ENCODE peak calls at places on chromosomes 7 and 10, in ten cellular contexts. L is IMR-90, K is tibial nerve, R is psoas muscle, C is body of pancreas, J is right lobe of liver, E is fibroblast of lung, Z is cardiac muscle cell, B is keratinocyte, F is uterus. S is an unnamed sample.

GRCh38 chr7:16562456-16563220 is 36.0 kb downstream of the LRRC72 start:
- DNase-seq in R (no peak), B (no peak), K (no peak), F (no peak), E (no peak), J (no peak), Z (no peak), C (no peak), L (no peak), S (no peak)

GRCh38 chr7:1597361-1597760 is 27.5 kb upstream of the PSMG3 start:
- DNase-seq in L (no peak), J (no peak), K (no peak), C (no peak), E (no peak), R (no peak), Z (no peak), F (no peak), B (no peak), S (no peak)

GRCh38 chr7:32506266-32507054 is 11.2 kb downstream of the AVL9 start:
- DNase-seq in K (no peak), E (peak), F (no peak), J (no peak), B (no peak), R (no peak), Z (no peak), C (no peak), L (peak), S (no peak)

GRCh38 chr10:16105082-16105481 is 244.8 kb upstream of the MINDY3 start:
- DNase-seq in R (no peak), L (no peak), J (no peak), F (no peak), K (no peak), B (no peak), Z (no peak), C (no peak), E (no peak), S (no peak)

GRCh38 chr7:42746226-42746625 is 165.6 kb downstream of the C7orf25 start:
- DNase-seq in Z (no peak), K (no peak), R (no peak), J (no peak), F (no peak), C (no peak), L (no peak), E (no peak), B (no peak), S (no peak)

GRCh38 chr7:51789494-51789893 is 472.9 kb upstream of the COBL start:
- DNase-seq in B (no peak), K (no peak), F (no peak), L (no peak), E (no peak), Z (peak), C (no peak), R (no peak), J (no peak), S (no peak)

GRCh38 chr7:52771177-52771576 is 264.3 kb upstream of the POM121L12 start:
- DNase-seq in C (no peak), Z (no peak), E (no peak), K (no peak), R (no peak), L (no peak), F (no peak), J (no peak), B (no peak), S (no peak)

GRCh38 chr7:133517766-133518165 is 264.9 kb downstream of the EXOC4 start:
- DNase-seq in C (no peak), K (no peak), E (no peak), R (no peak), Z (no peak), B (no peak), L (no peak), F (no peak), J (no peak), S (no peak)

GRCh38 chr7:106770191-106770590 is 94.9 kb upstream of the PIK3CG start:
- DNase-seq in R (no peak), E (peak), B (peak), K (no peak), J (no peak), C (no peak), L (peak), Z (no peak), F (no peak), S (no peak)

GRCh38 chr10:79361721-79362397 is 14.6 kb downstream of the PPIF start:
- DNase-seq in R (no peak), F (no peak), B (no peak), E (no peak), L (no peak), Z (no peak), C (no peak), K (no peak), J (no peak), S (no peak)

GRCh38 chr7:120421151-120421651 is 148.2 kb downstream of the KCND2 start:
- DNase-seq in F (no peak), B (no peak), K (no peak), C (no peak), Z (no peak), R (no peak), E (no peak), J (no peak), L (no peak), S (no peak)

GRCh38 chr10:12194752-12195271 is 879 bp downstream of the NUDT5 start:
- DNase-seq in K (peak), Z (peak), E (peak), L (peak), J (peak), C (peak), F (peak), B (no peak), R (peak), S (no peak)

GRCh38 chr10:92038949-92039348 is 115.4 kb downstream of the BTAF1 start:
- DNase-seq in J (no peak), L (peak), C (no peak), F (no peak), B (no peak), E (no peak), Z (no peak), R (no peak), K (no peak), S (no peak)

GRCh38 chr7:2168612-2169312 is 64.0 kb downstream of the MAD1L1 start:
- DNase-seq in F (no peak), L (no peak), R (no peak), C (no peak), B (no peak), E (no peak), K (no peak), J (no peak), Z (no peak), S (no peak)

GRCh38 chr7:140685407-140686087 is 11.0 kb upstream of the NDUFB2 start:
- DNase-seq in E (no peak), J (no peak), L (no peak), K (no peak), C (no peak), F (no peak), B (no peak), Z (no peak), R (no peak), S (no peak)

GRCh38 chr7:35623381-35623780 is 71.6 kb downstream of the HERPUD2 start:
- DNase-seq in L (no peak), E (no peak), C (no peak), J (no peak), K (no peak), F (no peak), R (no peak), B (no peak), Z (no peak), S (no peak)

GRCh38 chr7:74427974-74428373 is 25.7 kb upstream of the GTF2IRD1 start:
- DNase-seq in B (no peak), J (peak), E (no peak), C (no peak), F (no peak), R (no peak), Z (no peak), L (no peak), K (no peak), S (no peak)

GRCh38 chr10:95363303-95363912 is 72.6 kb upstream of the PDLIM1 start:
- DNase-seq in Z (peak), K (peak), R (no peak), E (peak), L (peak), B (no peak), C (peak), F (peak), J (no peak), S (peak)

GRCh38 chr7:1713502-1714484 is 43.7 kb downstream of the ELFN1 start:
- DNase-seq in B (no peak), E (no peak), K (no peak), J (peak), R (no peak), Z (peak), L (no peak), C (peak), F (no peak), S (no peak)

GRCh38 chr7:73520673-73521635 is 1.1 kb downstream of the BAZ1B start:
- DNase-seq in C (no peak), R (no peak), E (peak), J (no peak), K (no peak), B (no peak), L (peak), F (no peak), Z (peak), S (no peak)

GRCh38 chr10:116470071-116470470 is 42.4 kb downstream of the PNLIPRP3 start:
- DNase-seq in L (no peak), K (no peak), B (no peak), F (no peak), E (no peak), J (no peak), C (no peak), R (no peak), Z (no peak), S (no peak)

GRCh38 chr10:46547881-46548780 is 8.3 kb downstream of the GPRIN2 start:
- DNase-seq in Z (no peak), C (no peak), J (peak), E (no peak), K (no peak), F (peak), R (peak), B (no peak), L (peak), S (no peak)

GRCh38 chr7:154353385-154353784 is 301.2 kb downstream of the DPP6 start:
- DNase-seq in E (no peak), R (no peak), J (no peak), Z (no peak), K (no peak), F (no peak), C (no peak), L (no peak), B (no peak), S (no peak)

GRCh38 chr7:29915481-29916215 is 74.0 kb downstream of the SCRN1 start:
- DNase-seq in R (no peak), B (no peak), Z (peak), J (no peak), C (no peak), K (no peak), E (no peak), F (peak), L (peak), S (no peak)

GRCh38 chr7:27144799-27145166 is 1.3 kb upstream of the HOXA5 start:
- DNase-seq in F (no peak), B (no peak), J (peak), E (no peak), K (no peak), C (no peak), Z (no peak), R (no peak), L (no peak), S (no peak)

GRCh38 chr10:114905450-114905849 is 32.5 kb upstream of the TRUB1 start:
- DNase-seq in R (no peak), F (no peak), J (no peak), E (no peak), L (peak), Z (no peak), C (no peak), K (no peak), B (no peak), S (no peak)

GRCh38 chr10:80046629-80047441 is 31.6 kb upstream of the TMEM254 start:
- DNase-seq in K (peak), J (peak), L (peak), B (peak), C (peak), Z (peak), R (peak), E (peak), F (peak), S (peak)

DNA sequence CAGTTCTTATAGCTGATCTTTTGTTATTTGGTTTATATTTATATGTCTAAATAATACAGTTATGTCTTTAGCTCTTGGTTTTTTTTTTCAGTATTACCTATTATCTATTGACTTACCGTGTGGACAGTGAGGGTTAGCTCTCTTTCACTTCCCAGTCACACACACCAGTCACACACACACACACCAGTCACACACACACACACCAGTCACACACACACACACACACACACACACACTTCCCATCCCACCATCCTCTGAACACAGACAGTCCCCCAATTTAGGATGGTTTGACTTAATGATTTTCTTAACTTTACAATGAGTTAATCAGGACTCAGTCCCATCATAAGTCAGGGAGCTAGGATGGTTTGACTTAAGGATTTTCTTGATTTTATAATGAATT is 18.9 kb upstream of the AGFG2 start:
- DNase-seq in E (no peak), R (no peak), K (no peak), Z (no peak), F (no peak), B (no peak), C (no peak), J (no peak), L (no peak), S (no peak)
- H3K27ac ChIP-seq in E (no peak), R (no peak), K (no peak), Z (no peak), F (no peak), B (no peak), C (no peak), J (no peak), L (no peak), S (no peak)

GRCh38 chr7:538764-539685 is 19.4 kb upstream of the PDGFA start:
- DNase-seq in R (no peak), E (no peak), Z (no peak), F (no peak), L (no peak), J (no peak), C (peak), K (no peak), B (peak), S (no peak)
- H3K27ac ChIP-seq in R (no peak), E (peak), Z (no peak), F (no peak), L (peak), J (no peak), C (peak), K (no peak), B (peak), S (no peak)

DNA sequence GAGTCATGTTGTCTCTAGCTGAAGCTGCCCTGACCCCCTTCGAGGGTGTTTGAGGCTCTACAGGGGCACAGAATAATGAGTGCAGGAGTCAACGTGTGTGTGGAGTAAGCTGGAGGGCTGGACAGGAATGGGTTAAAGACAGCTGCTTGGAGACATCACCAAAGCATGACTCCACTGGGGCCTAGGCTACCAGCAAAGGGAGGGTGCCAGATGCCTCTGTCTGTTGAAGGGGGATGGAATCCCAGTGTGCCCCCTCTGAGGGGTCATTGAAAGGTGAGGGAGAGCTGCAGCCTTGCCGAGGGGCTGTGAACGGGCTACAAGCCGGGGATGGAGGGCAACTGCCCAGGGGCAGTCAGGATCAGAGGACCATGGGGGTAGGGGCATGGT is 51.7 kb upstream of the PODXL start:
- DNase-seq in J (no peak), Z (peak), L (no peak), F (no peak), K (no peak), E (no peak), R (no peak), B (no peak), C (no peak), S (no peak)
- H3K27ac ChIP-seq in J (no peak), Z (no peak), L (no peak), F (no peak), K (peak), E (no peak), R (no peak), B (no peak), C (no peak), S (no peak)

GRCh38 chr10:535953-536352 is 153.5 kb downstream of the DIP2C start:
- DNase-seq in R (no peak), F (peak), Z (no peak), B (no peak), K (no peak), C (no peak), L (no peak), E (no peak), J (no peak), S (no peak)

GRCh38 chr10:533186-533585 is 156.3 kb downstream of the DIP2C start:
- DNase-seq in L (no peak), Z (no peak), R (no peak), J (no peak), F (peak), E (no peak), K (no peak), B (no peak), C (peak), S (no peak)

GRCh38 chr10:536371-536925 is 153.0 kb downstream of the DIP2C start:
- DNase-seq in K (no peak), Z (no peak), E (no peak), C (no peak), F (peak), L (peak), B (no peak), R (no peak), J (no peak), S (no peak)

GRCh38 chr10:533611-534566 is 155.6 kb downstream of the DIP2C start:
- DNase-seq in C (no peak), F (peak), B (no peak), L (no peak), E (no peak), K (no peak), Z (no peak), R (no peak), J (no peak), S (no peak)

GRCh38 chr10:535051-535450 is 154.4 kb downstream of the DIP2C start:
- DNase-seq in B (no peak), Z (no peak), J (no peak), K (no peak), C (no peak), L (no peak), R (no peak), E (no peak), F (peak), S (no peak)
- H3K27ac ChIP-seq in B (no peak), Z (no peak), J (no peak), K (no peak), C (no peak), L (no peak), R (no peak), E (no peak), F (no peak), S (no peak)

GRCh38 chr7:108144931-108145330 is 14.8 kb upstream of the LAMB4 start:
- DNase-seq in F (no peak), J (no peak), Z (no peak), C (no peak), L (no peak), E (no peak), R (no peak), B (no peak), K (no peak), S (no peak)
- H3K27ac ChIP-seq in F (no peak), J (no peak), Z (no peak), C (no peak), L (no peak), E (no peak), R (no peak), B (no peak), K (no peak), S (no peak)

DNA sequence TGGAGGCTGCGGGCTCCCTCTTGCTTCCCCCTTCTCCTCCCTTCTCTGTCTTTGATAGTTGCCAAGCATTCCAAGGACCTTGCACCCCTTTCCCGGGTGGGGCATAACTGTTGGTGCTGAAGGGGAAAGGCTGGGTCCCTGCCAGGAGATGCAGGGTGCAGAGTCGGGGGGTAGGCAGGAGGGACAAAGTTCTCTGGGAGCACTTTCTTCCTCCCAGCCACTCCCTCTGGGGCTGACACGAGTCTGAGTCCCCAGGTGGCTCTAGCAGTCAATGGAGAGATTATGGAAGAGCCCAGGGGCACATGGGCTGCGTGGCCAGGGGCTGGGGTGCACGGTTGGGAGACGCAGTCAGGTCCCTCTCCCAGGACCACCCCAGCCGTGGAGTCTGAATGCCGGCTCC is 2.1 kb downstream of the CLDN15 start:
- DNase-seq in Z (no peak), B (no peak), R (no peak), K (no peak), E (no peak), L (no peak), C (no peak), F (no peak), J (no peak), S (no peak)
- H3K27ac ChIP-seq in Z (no peak), B (no peak), R (no peak), K (no peak), E (no peak), L (no peak), C (no peak), F (no peak), J (no peak), S (no peak)

DNA sequence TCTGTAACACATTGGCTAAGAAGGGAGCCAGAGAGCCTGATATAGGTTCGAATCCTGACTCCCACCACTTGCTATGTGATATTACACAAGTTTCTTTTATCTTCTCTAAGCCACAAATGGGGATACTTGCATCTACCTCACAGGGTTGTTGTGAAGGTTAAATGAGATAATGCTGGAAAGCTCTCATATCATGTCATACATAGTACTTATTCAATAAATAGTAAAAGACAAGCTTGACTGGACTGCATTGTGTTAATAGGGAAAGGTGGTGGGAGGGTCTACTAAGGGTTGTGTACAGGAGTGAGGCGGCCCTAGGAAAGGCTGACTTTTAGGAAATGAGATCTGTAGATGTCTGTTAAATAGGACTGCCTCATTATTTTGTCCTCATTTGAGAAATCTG is 35.8 kb upstream of the DNMBP start:
- DNase-seq in Z (no peak), K (no peak), C (no peak), B (no peak), L (no peak), J (no peak), E (peak), F (no peak), R (no peak), S (no peak)
- H3K27ac ChIP-seq in Z (no peak), K (no peak), C (no peak), B (peak), L (no peak), J (no peak), E (no peak), F (peak), R (no peak), S (no peak)

S was measured in naive thymus-derived CD4-positive, alpha-beta T cell.